ENCODE peak calls at places on chromosomes 7 and 10, in eight cellular contexts. One of them, this sample, is unnamed.

GRCh38 chr7:44131173-44132009 is 8.0 kb upstream of the POLD2 start:
- DNase-seq in amniotic stem cell: no peak
- DNase-seq in SJSA1: no peak
- DNase-seq in naive thymus-derived CD8-positive, alpha-beta T cell: no peak
- DNase-seq in tibial artery: no peak
- DNase-seq in GM04504: no peak
- DNase-seq in mucosa of gallbladder: no peak
- DNase-seq in adrenal gland: no peak
- DNase-seq in this sample: no peak

GRCh38 chr7:146655928-146656797 is 539.6 kb downstream of the CNTNAP2 start:
- DNase-seq in naive thymus-derived CD8-positive, alpha-beta T cell: no peak
- DNase-seq in tibial artery: no peak
- DNase-seq in GM04504: no peak
- DNase-seq in mucosa of gallbladder: no peak
- DNase-seq in adrenal gland: no peak
- DNase-seq in amniotic stem cell: no peak
- DNase-seq in SJSA1: no peak
- DNase-seq in this sample: no peak

GRCh38 chr10:43119416-43120115 is 18.7 kb upstream of the CSGALNACT2 start:
- DNase-seq in mucosa of gallbladder: no peak
- DNase-seq in tibial artery: peak
- DNase-seq in SJSA1: no peak
- DNase-seq in GM04504: no peak
- DNase-seq in adrenal gland: no peak
- DNase-seq in amniotic stem cell: no peak
- DNase-seq in naive thymus-derived CD8-positive, alpha-beta T cell: no peak
- DNase-seq in this sample: no peak

GRCh38 chr7:132270517-132270916 is 305.8 kb downstream of the PLXNA4 start:
- DNase-seq in adrenal gland: no peak
- DNase-seq in tibial artery: no peak
- DNase-seq in amniotic stem cell: no peak
- DNase-seq in GM04504: no peak
- DNase-seq in naive thymus-derived CD8-positive, alpha-beta T cell: no peak
- DNase-seq in mucosa of gallbladder: no peak
- DNase-seq in SJSA1: no peak
- DNase-seq in this sample: no peak

GRCh38 chr10:73060738-73061635 is 35.7 kb downstream of the P4HA1 start:
- DNase-seq in amniotic stem cell: no peak
- DNase-seq in naive thymus-derived CD8-positive, alpha-beta T cell: peak
- DNase-seq in adrenal gland: no peak
- DNase-seq in tibial artery: no peak
- DNase-seq in GM04504: no peak
- DNase-seq in SJSA1: no peak
- DNase-seq in mucosa of gallbladder: no peak
- DNase-seq in this sample: no peak

GRCh38 chr10:46998595-46998994 is 87.4 kb downstream of the PTPN20 start:
- DNase-seq in GM04504: no peak
- DNase-seq in amniotic stem cell: no peak
- DNase-seq in tibial artery: no peak
- DNase-seq in SJSA1: no peak
- DNase-seq in adrenal gland: no peak
- DNase-seq in mucosa of gallbladder: no peak
- DNase-seq in naive thymus-derived CD8-positive, alpha-beta T cell: no peak
- DNase-seq in this sample: no peak

GRCh38 chr10:92068900-92069299 is 145.3 kb downstream of the BTAF1 start:
- DNase-seq in GM04504: no peak
- DNase-seq in SJSA1: no peak
- DNase-seq in tibial artery: no peak
- DNase-seq in adrenal gland: no peak
- DNase-seq in amniotic stem cell: no peak
- DNase-seq in naive thymus-derived CD8-positive, alpha-beta T cell: no peak
- DNase-seq in mucosa of gallbladder: no peak
- DNase-seq in this sample: no peak

GRCh38 chr7:867406-868188 is 8.8 kb upstream of the GET4 start:
- DNase-seq in GM04504: peak
- DNase-seq in SJSA1: no peak
- DNase-seq in mucosa of gallbladder: peak
- DNase-seq in amniotic stem cell: no peak
- DNase-seq in naive thymus-derived CD8-positive, alpha-beta T cell: no peak
- DNase-seq in adrenal gland: no peak
- DNase-seq in tibial artery: peak
- DNase-seq in this sample: no peak

GRCh38 chr10:35215107-35215506 is 88.5 kb downstream of the CREM start:
- DNase-seq in GM04504: no peak
- DNase-seq in tibial artery: no peak
- DNase-seq in adrenal gland: no peak
- DNase-seq in amniotic stem cell: no peak
- DNase-seq in mucosa of gallbladder: no peak
- DNase-seq in naive thymus-derived CD8-positive, alpha-beta T cell: no peak
- DNase-seq in SJSA1: no peak
- DNase-seq in this sample: no peak

GRCh38 chr7:139118803-139119485 is 9.4 kb upstream of the ZC3HAV1 start:
- DNase-seq in mucosa of gallbladder: no peak
- DNase-seq in naive thymus-derived CD8-positive, alpha-beta T cell: no peak
- DNase-seq in GM04504: no peak
- DNase-seq in tibial artery: no peak
- DNase-seq in SJSA1: no peak
- DNase-seq in adrenal gland: no peak
- DNase-seq in amniotic stem cell: no peak
- DNase-seq in this sample: no peak

GRCh38 chr7:28239823-28240204 is 59.2 kb upstream of the JAZF1 start:
- DNase-seq in SJSA1: no peak
- DNase-seq in tibial artery: no peak
- DNase-seq in amniotic stem cell: no peak
- DNase-seq in naive thymus-derived CD8-positive, alpha-beta T cell: no peak
- DNase-seq in mucosa of gallbladder: no peak
- DNase-seq in adrenal gland: no peak
- DNase-seq in GM04504: no peak
- DNase-seq in this sample: no peak

GRCh38 chr7:38242814-38243213 is 30.6 kb downstream of the TARP start:
- DNase-seq in adrenal gland: no peak
- DNase-seq in amniotic stem cell: no peak
- DNase-seq in GM04504: no peak
- DNase-seq in SJSA1: no peak
- DNase-seq in tibial artery: no peak
- DNase-seq in naive thymus-derived CD8-positive, alpha-beta T cell: no peak
- DNase-seq in mucosa of gallbladder: no peak
- DNase-seq in this sample: no peak

GRCh38 chr7:25770670-25771069 is 381.3 kb upstream of the NFE2L3 start:
- DNase-seq in tibial artery: no peak
- DNase-seq in naive thymus-derived CD8-positive, alpha-beta T cell: no peak
- DNase-seq in adrenal gland: no peak
- DNase-seq in amniotic stem cell: no peak
- DNase-seq in mucosa of gallbladder: no peak
- DNase-seq in GM04504: no peak
- DNase-seq in SJSA1: no peak
- DNase-seq in this sample: no peak

This sample was measured in AG09309.